ENCODE peak calls at places on chromosome 2, in four cellular contexts. One of them, this sample, is unnamed.

GRCh38 chr2:38750011-38750792 is 959 bp downstream of the SRSF7 start:
- DNase-seq in K562: peak; percentile 68
- DNase-seq in H1: no peak
- DNase-seq in HCT116: no peak
- DNase-seq in this sample: no peak

GRCh38 chr2:33583194-33583938 is 15.7 kb downstream of the FAM98A start:
- DNase-seq in K562: peak; percentile 34
- DNase-seq in H1: no peak
- DNase-seq in HCT116: no peak
- DNase-seq in this sample: peak; percentile 36

GRCh38 chr2:237194906-237195305 is 109.2 kb downstream of the COPS8 start:
- DNase-seq in K562: no peak
- DNase-seq in H1: no peak
- DNase-seq in HCT116: no peak
- DNase-seq in this sample: no peak

GRCh38 chr2:239679755-239680154 is 278.9 kb upstream of the HDAC4 start:
- DNase-seq in K562: no peak
- DNase-seq in H1: no peak
- DNase-seq in HCT116: no peak
- DNase-seq in this sample: no peak

GRCh38 chr2:218063541-218064295 is 5.3 kb upstream of the RUFY4 start:
- DNase-seq in K562: no peak
- DNase-seq in H1: no peak
- DNase-seq in HCT116: no peak
- DNase-seq in this sample: no peak

GRCh38 chr2:142868281-142868762 is 9.1 kb upstream of the KYNU start:
- DNase-seq in K562: no peak
- DNase-seq in H1: no peak
- DNase-seq in HCT116: no peak
- DNase-seq in this sample: no peak

GRCh38 chr2:18719978-18720775 is 130.8 kb upstream of the NT5C1B start:
- DNase-seq in K562: no peak
- DNase-seq in H1: no peak
- DNase-seq in HCT116: no peak
- DNase-seq in this sample: no peak

GRCh38 chr2:113209869-113210305 is 36.1 kb downstream of the PSD4 start:
- DNase-seq in K562: no peak
- DNase-seq in H1: no peak
- DNase-seq in HCT116: no peak
- DNase-seq in this sample: no peak

GRCh38 chr2:170597705-170598420 is 117.3 kb upstream of the SP5 start:
- DNase-seq in K562: no peak
- DNase-seq in H1: no peak
- DNase-seq in HCT116: no peak
- DNase-seq in this sample: no peak

GRCh38 chr2:81260320-81260719 is 955.8 kb upstream of the LRRTM1 start:
- DNase-seq in K562: no peak
- DNase-seq in H1: no peak
- DNase-seq in HCT116: peak; percentile 55
- DNase-seq in this sample: no peak

GRCh38 chr2:160694631-160695030 is 201.0 kb upstream of the RBMS1 start:
- DNase-seq in K562: no peak
- DNase-seq in H1: no peak
- DNase-seq in HCT116: no peak
- DNase-seq in this sample: no peak

GRCh38 chr2:45134014-45134413 is 124.8 kb upstream of the SIX2 start:
- DNase-seq in K562: no peak
- DNase-seq in H1: no peak
- DNase-seq in HCT116: no peak
- DNase-seq in this sample: no peak

GRCh38 chr2:74424139-74424992 is 2.8 kb downstream of the WDR54 start:
- DNase-seq in K562: no peak
- DNase-seq in H1: no peak
- DNase-seq in HCT116: no peak
- DNase-seq in this sample: no peak

DNA sequence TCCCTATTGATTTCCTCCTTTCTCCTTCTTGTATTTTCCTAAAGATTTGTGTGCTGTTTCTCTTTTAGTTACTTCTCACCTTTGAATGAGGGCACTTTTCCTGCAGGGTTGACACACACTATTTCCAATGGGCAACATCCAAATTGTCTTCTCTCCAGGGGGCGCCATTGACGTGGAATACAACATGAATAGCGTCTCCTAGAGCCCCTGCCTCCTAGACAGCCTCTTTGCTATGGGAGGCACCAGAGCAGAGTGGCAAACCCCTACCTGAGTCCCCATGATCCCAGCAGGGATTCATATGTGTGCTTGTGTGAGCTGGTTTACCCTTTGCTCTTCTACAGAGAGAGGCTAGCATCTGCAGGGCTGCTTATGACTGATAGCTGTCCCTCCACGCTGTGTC is 61.3 kb upstream of the ITSN2 start:
- DNase-seq in K562: peak; percentile 14
- DNase-seq in H1: peak; percentile 83
- DNase-seq in HCT116: peak; percentile 48
- DNase-seq in this sample: peak; percentile 52
- TF ChIP-seq YY1 in K562: no peak
- TF ChIP-seq YY1 in H1: no peak
- TF ChIP-seq YY1 in HCT116: peak; percentile 51
- TF ChIP-seq YY1 in this sample: no peak

GRCh38 chr2:20476950-20477349 is 30.1 kb downstream of the RHOB start:
- DNase-seq in K562: no peak
- DNase-seq in H1: no peak
- DNase-seq in HCT116: no peak
- DNase-seq in this sample: no peak
- TF ChIP-seq FOSL1 in K562: no peak
- TF ChIP-seq FOSL1 in H1: no peak
- TF ChIP-seq FOSL1 in HCT116: no peak
- TF ChIP-seq FOSL1 in this sample: no peak

GRCh38 chr2:64482765-64483504 is 29.0 kb downstream of the LGALSL start:
- DNase-seq in K562: no peak
- DNase-seq in H1: no peak
- DNase-seq in HCT116: no peak
- DNase-seq in this sample: no peak
- TF ChIP-seq YY1 in K562: no peak
- TF ChIP-seq YY1 in H1: no peak
- TF ChIP-seq YY1 in HCT116: no peak
- TF ChIP-seq YY1 in this sample: no peak

DNA sequence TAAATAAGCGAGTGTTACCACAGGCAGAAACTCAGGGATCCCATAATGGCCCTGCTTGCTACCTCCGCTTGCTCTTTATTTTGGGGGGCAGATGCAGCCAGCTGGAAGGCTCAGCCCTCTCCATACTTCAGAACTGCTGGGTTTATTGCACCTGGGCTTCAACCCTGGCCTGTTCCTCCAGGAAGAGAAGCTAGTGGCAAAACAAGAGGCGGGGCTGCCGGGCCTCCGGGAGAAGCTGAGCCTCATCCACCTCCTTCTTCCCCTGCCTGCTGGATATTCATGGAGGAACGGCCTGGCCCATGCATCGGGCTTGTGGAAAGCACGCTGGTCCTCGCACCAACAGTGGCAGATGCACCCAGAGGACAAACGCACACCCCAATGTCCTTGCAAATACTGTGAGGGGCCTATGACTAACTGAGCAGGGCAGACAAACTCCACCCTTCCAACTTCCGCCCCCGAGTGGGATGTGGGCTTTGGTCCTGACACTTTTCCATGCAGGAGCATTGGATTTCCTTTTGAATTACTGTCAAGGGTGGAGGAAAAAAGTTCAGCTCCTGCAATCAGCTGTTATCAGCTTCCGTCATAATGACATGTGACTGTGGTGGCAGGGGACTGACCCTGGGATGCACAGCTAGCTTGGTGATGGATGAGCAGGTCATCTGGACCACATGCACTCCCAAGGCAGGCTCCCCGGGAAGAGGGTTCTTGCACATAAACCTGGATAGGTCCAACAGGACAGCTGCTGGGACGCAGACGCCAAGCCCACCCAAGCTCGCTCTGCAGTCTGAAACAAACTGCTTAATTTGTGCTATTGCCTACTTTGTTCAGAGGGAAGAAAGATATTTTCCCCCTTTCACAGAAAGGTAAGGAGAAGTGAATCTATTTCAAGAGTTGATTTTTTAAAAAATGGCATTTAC is 30.4 kb downstream of the FAM178B start:
- DNase-seq in K562: no peak
- DNase-seq in H1: no peak
- DNase-seq in HCT116: no peak
- DNase-seq in this sample: no peak
- TF ChIP-seq FOSL1 in K562: no peak
- TF ChIP-seq FOSL1 in H1: no peak
- TF ChIP-seq FOSL1 in HCT116: no peak
- TF ChIP-seq FOSL1 in this sample: no peak

DNA sequence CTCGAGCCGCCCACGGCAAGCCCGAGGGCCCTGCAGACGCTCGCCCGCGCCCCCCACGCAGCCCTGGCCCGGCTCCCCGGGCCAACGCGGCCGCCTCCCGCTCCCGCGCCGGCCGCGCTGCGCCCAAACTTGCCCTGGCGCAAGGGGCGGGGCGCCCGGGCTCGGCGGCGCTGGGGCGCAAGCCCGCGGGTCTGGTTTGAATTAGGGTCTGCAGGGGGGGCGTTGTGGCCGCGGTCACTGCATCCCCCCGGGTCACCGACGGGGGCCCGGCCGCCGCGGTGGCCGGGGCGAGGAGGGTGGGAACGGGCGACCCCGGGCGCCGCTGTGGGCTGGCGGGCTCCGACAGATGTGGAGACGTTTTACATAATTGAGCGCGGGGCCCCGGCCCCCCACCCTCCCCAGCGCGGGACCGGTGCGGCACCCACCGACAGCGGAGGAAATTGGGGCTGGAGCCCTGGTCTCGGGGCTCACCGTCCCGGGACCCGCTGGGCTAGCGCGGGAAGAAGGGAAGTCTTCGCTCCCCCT is 677 bp downstream of the SDC1 start:
- DNase-seq in K562: peak; percentile 54
- DNase-seq in H1: peak; percentile 69
- DNase-seq in HCT116: no peak
- DNase-seq in this sample: no peak
- TF ChIP-seq YY1 in K562: no peak
- TF ChIP-seq YY1 in H1: no peak
- TF ChIP-seq YY1 in HCT116: no peak
- TF ChIP-seq YY1 in this sample: no peak

DNA sequence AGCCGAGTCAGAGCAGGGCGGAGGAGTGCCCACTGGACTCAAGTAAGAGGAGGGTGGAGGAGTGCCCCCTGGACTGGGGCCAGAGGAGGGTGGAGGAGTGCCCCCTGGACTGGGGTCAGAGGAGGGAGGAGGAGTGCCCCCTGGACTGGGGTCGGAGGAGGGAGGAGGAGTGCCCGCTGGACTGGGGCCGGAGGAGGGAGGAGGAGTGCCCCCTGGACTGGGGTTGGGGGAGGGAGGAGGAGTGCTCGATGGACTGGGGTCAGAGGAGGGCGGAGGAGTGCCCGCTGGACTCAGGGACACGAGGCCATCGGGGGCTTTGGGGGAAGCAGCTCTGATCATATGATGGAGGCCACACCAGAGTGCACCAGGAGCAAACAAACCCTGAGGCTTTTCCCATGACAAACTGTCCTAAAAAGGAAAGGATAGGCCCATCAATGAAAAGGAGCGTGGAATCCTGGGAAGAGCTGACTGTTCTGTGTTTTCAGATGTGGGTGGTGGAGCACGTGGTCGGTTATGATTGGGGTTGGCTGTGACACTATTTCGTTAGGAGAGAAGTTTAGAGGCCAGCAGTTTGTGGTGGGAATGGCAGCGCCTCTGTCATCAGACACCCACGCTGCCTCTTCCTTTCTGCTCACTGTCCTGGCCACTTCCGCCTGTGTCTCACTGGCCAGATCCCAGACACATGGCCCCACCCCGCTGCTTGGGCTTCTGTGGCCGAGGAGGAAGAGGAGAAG is 24.5 kb upstream of the HPCAL1 start:
- DNase-seq in K562: peak; percentile 84
- DNase-seq in H1: no peak
- DNase-seq in HCT116: no peak
- DNase-seq in this sample: peak; percentile 87
- TF ChIP-seq FOSL1 in K562: peak; percentile 25
- TF ChIP-seq FOSL1 in H1: no peak
- TF ChIP-seq FOSL1 in HCT116: no peak
- TF ChIP-seq FOSL1 in this sample: no peak

DNA sequence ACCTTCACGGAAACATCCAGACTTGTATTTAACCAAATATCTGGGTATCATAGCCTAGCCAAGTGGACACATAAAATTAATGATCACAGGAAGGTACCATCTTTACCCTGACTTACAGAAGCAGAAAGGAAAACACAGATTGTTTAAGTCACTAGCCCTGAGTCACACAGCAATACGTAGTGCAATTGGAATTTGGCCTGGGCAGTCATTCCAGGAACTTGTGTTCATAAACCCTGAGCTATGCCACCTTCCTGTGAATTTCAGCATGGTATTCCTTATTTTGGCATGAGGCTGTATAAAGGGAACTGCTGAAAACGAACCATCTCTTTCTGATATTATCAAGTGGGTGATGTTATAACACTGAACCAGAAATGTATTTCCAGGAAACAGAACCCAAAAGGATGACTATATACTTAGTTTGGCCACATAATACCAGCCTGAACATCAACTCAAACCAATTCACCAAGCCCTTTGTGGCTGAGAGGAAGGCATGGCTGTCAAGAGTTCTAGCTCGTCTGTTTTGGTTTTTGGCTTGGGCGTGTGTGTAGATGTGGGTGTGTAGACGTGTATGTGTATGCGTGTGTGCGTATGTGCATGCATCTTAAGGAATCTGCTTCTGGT is 533.5 kb upstream of the ID2 start:
- DNase-seq in K562: no peak
- DNase-seq in H1: no peak
- DNase-seq in HCT116: peak; percentile 6
- DNase-seq in this sample: no peak
- TF ChIP-seq YY1 in K562: no peak
- TF ChIP-seq YY1 in H1: no peak
- TF ChIP-seq YY1 in HCT116: no peak
- TF ChIP-seq YY1 in this sample: no peak

GRCh38 chr2:109290887-109291675 is 162.1 kb downstream of the SH3RF3 start:
- DNase-seq in K562: no peak
- DNase-seq in H1: no peak
- DNase-seq in HCT116: no peak
- DNase-seq in this sample: no peak
- TF ChIP-seq FOSL1 in K562: no peak
- TF ChIP-seq FOSL1 in H1: no peak
- TF ChIP-seq FOSL1 in HCT116: no peak
- TF ChIP-seq FOSL1 in this sample: no peak

DNA sequence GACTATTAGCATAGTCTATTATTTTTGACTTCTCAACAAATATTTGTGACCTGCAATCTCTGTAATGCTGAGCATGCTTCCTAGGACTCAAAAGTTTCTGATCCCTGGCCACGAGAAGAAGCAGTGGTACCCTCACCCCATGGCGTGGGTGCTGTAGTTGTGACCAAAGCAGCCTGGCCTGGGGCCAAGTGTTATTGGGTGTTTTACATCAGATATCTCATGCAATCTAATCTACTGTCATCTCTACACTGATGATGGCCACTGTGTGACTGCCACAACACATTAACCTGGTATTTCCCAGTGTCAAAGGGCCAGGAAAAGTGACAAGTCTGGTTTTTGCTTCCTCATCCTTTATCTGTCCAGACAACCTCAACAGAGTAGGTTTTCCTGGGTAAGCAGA is 80.8 kb upstream of the WIPF1 start:
- DNase-seq in K562: no peak
- DNase-seq in H1: no peak
- DNase-seq in HCT116: no peak
- DNase-seq in this sample: no peak
- TF ChIP-seq YY1 in K562: no peak
- TF ChIP-seq YY1 in H1: no peak
- TF ChIP-seq YY1 in HCT116: no peak
- TF ChIP-seq YY1 in this sample: no peak

GRCh38 chr2:133264951-133265949 is 303.0 kb downstream of the NCKAP5 start:
- DNase-seq in K562: no peak
- DNase-seq in H1: peak; percentile 68
- DNase-seq in HCT116: no peak
- DNase-seq in this sample: no peak
- TF ChIP-seq FOSL1 in K562: no peak
- TF ChIP-seq FOSL1 in H1: no peak
- TF ChIP-seq FOSL1 in HCT116: no peak
- TF ChIP-seq FOSL1 in this sample: no peak